ENCODE peak calls at places on chromosomes 13 and 19, in seven cellular contexts. One of them, this sample, is unnamed.

GRCh38 chr13:50701469-50701868 is 142.0 kb downstream of the DLEU7 start:
- DNase-seq in heart right ventricle: no peak
- DNase-seq in NCI-H1694 treated with DMSO at 0.1 percent for 48 hours: no peak
- DNase-seq in NCI-H460: no peak
- DNase-seq in non-pigmented ciliary epithelial cell: no peak
- DNase-seq in neural crest cell: no peak
- DNase-seq in pulmonary artery endothelial cell: no peak
- DNase-seq in this sample: no peak

GRCh38 chr19:47446534-47447469 is 24.9 kb downstream of the SLC8A2 start:
- DNase-seq in heart right ventricle: no peak
- DNase-seq in pulmonary artery endothelial cell: no peak
- DNase-seq in NCI-H460: no peak
- DNase-seq in non-pigmented ciliary epithelial cell: no peak
- DNase-seq in NCI-H1694 treated with DMSO at 0.1 percent for 48 hours: no peak
- DNase-seq in neural crest cell: no peak
- DNase-seq in this sample: no peak

GRCh38 chr19:50331187-50332013 is 2.2 kb upstream of the KCNC3 start:
- DNase-seq in pulmonary artery endothelial cell: no peak
- DNase-seq in NCI-H460: no peak
- DNase-seq in NCI-H1694 treated with DMSO at 0.1 percent for 48 hours: no peak
- DNase-seq in heart right ventricle: no peak
- DNase-seq in neural crest cell: no peak
- DNase-seq in non-pigmented ciliary epithelial cell: no peak
- DNase-seq in this sample: no peak

GRCh38 chr13:106987435-106987800 is 419.5 kb upstream of the ARGLU1 start:
- DNase-seq in pulmonary artery endothelial cell: no peak
- DNase-seq in neural crest cell: no peak
- DNase-seq in non-pigmented ciliary epithelial cell: no peak
- DNase-seq in heart right ventricle: no peak
- DNase-seq in NCI-H1694 treated with DMSO at 0.1 percent for 48 hours: peak
- DNase-seq in NCI-H460: no peak
- DNase-seq in this sample: peak

GRCh38 chr19:37955986-37956385 is 49.0 kb downstream of the SIPA1L3 start:
- DNase-seq in non-pigmented ciliary epithelial cell: no peak
- DNase-seq in heart right ventricle: no peak
- DNase-seq in NCI-H460: no peak
- DNase-seq in NCI-H1694 treated with DMSO at 0.1 percent for 48 hours: no peak
- DNase-seq in neural crest cell: no peak
- DNase-seq in pulmonary artery endothelial cell: no peak
- DNase-seq in this sample: no peak

GRCh38 chr19:54517483-54517882 is 14.9 kb downstream of the LAIR2 start:
- DNase-seq in neural crest cell: peak
- DNase-seq in NCI-H460: peak
- DNase-seq in heart right ventricle: peak
- DNase-seq in non-pigmented ciliary epithelial cell: peak
- DNase-seq in pulmonary artery endothelial cell: no peak
- DNase-seq in NCI-H1694 treated with DMSO at 0.1 percent for 48 hours: no peak
- DNase-seq in this sample: peak

GRCh38 chr19:33813391-33814101 is 16.9 kb downstream of the KCTD15 start:
- DNase-seq in non-pigmented ciliary epithelial cell: no peak
- DNase-seq in NCI-H460: no peak
- DNase-seq in heart right ventricle: no peak
- DNase-seq in neural crest cell: no peak
- DNase-seq in NCI-H1694 treated with DMSO at 0.1 percent for 48 hours: no peak
- DNase-seq in pulmonary artery endothelial cell: no peak
- DNase-seq in this sample: no peak

GRCh38 chr19:49447485-49448431 is 3.9 kb downstream of the PIH1D1 start:
- DNase-seq in heart right ventricle: no peak
- DNase-seq in non-pigmented ciliary epithelial cell: no peak
- DNase-seq in pulmonary artery endothelial cell: no peak
- DNase-seq in NCI-H1694 treated with DMSO at 0.1 percent for 48 hours: no peak
- DNase-seq in NCI-H460: no peak
- DNase-seq in neural crest cell: no peak
- DNase-seq in this sample: peak

GRCh38 chr19:44927746-44928145 is 13.3 kb downstream of the APOC1 start:
- DNase-seq in heart right ventricle: no peak
- DNase-seq in pulmonary artery endothelial cell: no peak
- DNase-seq in NCI-H460: no peak
- DNase-seq in non-pigmented ciliary epithelial cell: no peak
- DNase-seq in neural crest cell: no peak
- DNase-seq in NCI-H1694 treated with DMSO at 0.1 percent for 48 hours: no peak
- DNase-seq in this sample: peak

GRCh38 chr19:58170860-58171259 is 12.0 kb upstream of the ZNF274 start:
- DNase-seq in NCI-H460: peak
- DNase-seq in heart right ventricle: no peak
- DNase-seq in neural crest cell: no peak
- DNase-seq in non-pigmented ciliary epithelial cell: no peak
- DNase-seq in pulmonary artery endothelial cell: no peak
- DNase-seq in NCI-H1694 treated with DMSO at 0.1 percent for 48 hours: no peak
- DNase-seq in this sample: peak

GRCh38 chr19:3323026-3323425 is 43.4 kb upstream of the NFIC start:
- DNase-seq in neural crest cell: no peak
- DNase-seq in NCI-H460: no peak
- DNase-seq in heart right ventricle: no peak
- DNase-seq in NCI-H1694 treated with DMSO at 0.1 percent for 48 hours: no peak
- DNase-seq in non-pigmented ciliary epithelial cell: no peak
- DNase-seq in pulmonary artery endothelial cell: no peak
- DNase-seq in this sample: no peak

GRCh38 chr19:17079710-17080440 is 4.3 kb downstream of the MYO9B start:
- DNase-seq in pulmonary artery endothelial cell: peak
- DNase-seq in NCI-H1694 treated with DMSO at 0.1 percent for 48 hours: no peak
- DNase-seq in heart right ventricle: peak
- DNase-seq in NCI-H460: peak
- DNase-seq in non-pigmented ciliary epithelial cell: peak
- DNase-seq in neural crest cell: peak
- DNase-seq in this sample: peak

GRCh38 chr19:56969726-56970125 is 129.2 kb upstream of the PEG3 start:
- DNase-seq in heart right ventricle: no peak
- DNase-seq in neural crest cell: no peak
- DNase-seq in NCI-H1694 treated with DMSO at 0.1 percent for 48 hours: no peak
- DNase-seq in pulmonary artery endothelial cell: no peak
- DNase-seq in non-pigmented ciliary epithelial cell: no peak
- DNase-seq in NCI-H460: no peak
- DNase-seq in this sample: no peak

GRCh38 chr19:18649371-18650047 is 12.7 kb downstream of the KLHL26 start:
- DNase-seq in pulmonary artery endothelial cell: no peak
- DNase-seq in non-pigmented ciliary epithelial cell: no peak
- DNase-seq in NCI-H460: peak
- DNase-seq in neural crest cell: peak
- DNase-seq in heart right ventricle: peak
- DNase-seq in NCI-H1694 treated with DMSO at 0.1 percent for 48 hours: no peak
- DNase-seq in this sample: no peak

GRCh38 chr19:38004505-38005223 is 97.7 kb downstream of the SIPA1L3 start:
- DNase-seq in non-pigmented ciliary epithelial cell: peak
- DNase-seq in NCI-H1694 treated with DMSO at 0.1 percent for 48 hours: peak
- DNase-seq in pulmonary artery endothelial cell: peak
- DNase-seq in neural crest cell: peak
- DNase-seq in NCI-H460: peak
- DNase-seq in heart right ventricle: peak
- DNase-seq in this sample: peak

GRCh38 chr13:112892759-112893569 is 76.0 kb upstream of the MCF2L start:
- DNase-seq in NCI-H1694 treated with DMSO at 0.1 percent for 48 hours: no peak
- DNase-seq in pulmonary artery endothelial cell: no peak
- DNase-seq in neural crest cell: no peak
- DNase-seq in heart right ventricle: no peak
- DNase-seq in NCI-H460: no peak
- DNase-seq in non-pigmented ciliary epithelial cell: no peak
- DNase-seq in this sample: no peak

GRCh38 chr13:114013336-114013735 is 39.5 kb upstream of the C13orf46 start:
- DNase-seq in NCI-H1694 treated with DMSO at 0.1 percent for 48 hours: no peak
- DNase-seq in NCI-H460: no peak
- DNase-seq in non-pigmented ciliary epithelial cell: no peak
- DNase-seq in heart right ventricle: no peak
- DNase-seq in pulmonary artery endothelial cell: no peak
- DNase-seq in neural crest cell: no peak
- DNase-seq in this sample: no peak

GRCh38 chr19:38173324-38174041 is 50.5 kb downstream of the DPF1 start:
- DNase-seq in neural crest cell: no peak
- DNase-seq in NCI-H460: no peak
- DNase-seq in NCI-H1694 treated with DMSO at 0.1 percent for 48 hours: peak
- DNase-seq in pulmonary artery endothelial cell: peak
- DNase-seq in non-pigmented ciliary epithelial cell: no peak
- DNase-seq in heart right ventricle: peak
- DNase-seq in this sample: peak

GRCh38 chr13:96968027-96968426 is 26.2 kb downstream of the OXGR1 start:
- DNase-seq in non-pigmented ciliary epithelial cell: no peak
- DNase-seq in pulmonary artery endothelial cell: no peak
- DNase-seq in NCI-H460: no peak
- DNase-seq in NCI-H1694 treated with DMSO at 0.1 percent for 48 hours: no peak
- DNase-seq in heart right ventricle: no peak
- DNase-seq in neural crest cell: no peak
- DNase-seq in this sample: no peak

GRCh38 chr13:48858523-48858922 is 117.2 kb upstream of the FNDC3A start:
- DNase-seq in neural crest cell: no peak
- DNase-seq in NCI-H460: no peak
- DNase-seq in NCI-H1694 treated with DMSO at 0.1 percent for 48 hours: no peak
- DNase-seq in pulmonary artery endothelial cell: no peak
- DNase-seq in non-pigmented ciliary epithelial cell: no peak
- DNase-seq in heart right ventricle: no peak
- DNase-seq in this sample: no peak

GRCh38 chr13:88377852-88378251 is 706.7 kb downstream of the SLITRK5 start:
- DNase-seq in NCI-H460: no peak
- DNase-seq in pulmonary artery endothelial cell: no peak
- DNase-seq in neural crest cell: no peak
- DNase-seq in heart right ventricle: no peak
- DNase-seq in non-pigmented ciliary epithelial cell: no peak
- DNase-seq in NCI-H1694 treated with DMSO at 0.1 percent for 48 hours: no peak
- DNase-seq in this sample: no peak

GRCh38 chr19:42634409-42635232 is 39.9 kb upstream of the CEACAM8 start:
- DNase-seq in neural crest cell: no peak
- DNase-seq in NCI-H460: peak
- DNase-seq in NCI-H1694 treated with DMSO at 0.1 percent for 48 hours: no peak
- DNase-seq in heart right ventricle: no peak
- DNase-seq in non-pigmented ciliary epithelial cell: no peak
- DNase-seq in pulmonary artery endothelial cell: no peak
- DNase-seq in this sample: peak

This sample was measured in MG63.